ENCODE peak calls at places on chromosomes 5 and 9, in seven cellular contexts. One of them, this sample, is unnamed.

GRCh38 chr5:20145240-20145639 is 157.2 kb upstream of the CDH18 start:
- DNase-seq in iPS DF 19.7: no peak
- DNase-seq in A172: no peak
- DNase-seq in stimulated activated CD4-positive, alpha-beta T cell treated with anti-CD3 and anti-CD28 coated beads, Interleukin-1b, Interleukin-23, amount 100 ng/mL, for 1 hour: no peak
- DNase-seq in kidney tubule cell: no peak
- DNase-seq in endothelial cell: no peak
- DNase-seq in AG09309: no peak
- DNase-seq in this sample: peak; percentile 11

GRCh38 chr5:927172-928015 is 34.7 kb downstream of the TRIP13 start:
- DNase-seq in endothelial cell: no peak
- DNase-seq in iPS DF 19.7: no peak
- DNase-seq in stimulated activated CD4-positive, alpha-beta T cell treated with anti-CD3 and anti-CD28 coated beads, Interleukin-1b, Interleukin-23, amount 100 ng/mL, for 1 hour: no peak
- DNase-seq in A172: no peak
- DNase-seq in AG09309: no peak
- DNase-seq in kidney tubule cell: no peak
- DNase-seq in this sample: no peak

GRCh38 chr5:53369681-53370080 is 110.7 kb upstream of the FST start:
- DNase-seq in A172: no peak
- DNase-seq in AG09309: no peak
- DNase-seq in endothelial cell: no peak
- DNase-seq in iPS DF 19.7: no peak
- DNase-seq in kidney tubule cell: no peak
- DNase-seq in stimulated activated CD4-positive, alpha-beta T cell treated with anti-CD3 and anti-CD28 coated beads, Interleukin-1b, Interleukin-23, amount 100 ng/mL, for 1 hour: no peak
- DNase-seq in this sample: no peak

GRCh38 chr5:143842920-143843319 is 31.0 kb downstream of the HMHB1 start:
- DNase-seq in endothelial cell: no peak
- DNase-seq in stimulated activated CD4-positive, alpha-beta T cell treated with anti-CD3 and anti-CD28 coated beads, Interleukin-1b, Interleukin-23, amount 100 ng/mL, for 1 hour: no peak
- DNase-seq in A172: no peak
- DNase-seq in AG09309: no peak
- DNase-seq in iPS DF 19.7: no peak
- DNase-seq in kidney tubule cell: peak; percentile 81
- DNase-seq in this sample: peak; percentile 10

GRCh38 chr5:147835386-147835798 is 3.9 kb upstream of the SPINK1 start:
- DNase-seq in A172: peak; percentile 11
- DNase-seq in kidney tubule cell: peak; percentile 81
- DNase-seq in iPS DF 19.7: no peak
- DNase-seq in AG09309: no peak
- DNase-seq in endothelial cell: no peak
- DNase-seq in stimulated activated CD4-positive, alpha-beta T cell treated with anti-CD3 and anti-CD28 coated beads, Interleukin-1b, Interleukin-23, amount 100 ng/mL, for 1 hour: no peak
- DNase-seq in this sample: peak; percentile 18

GRCh38 chr9:115262477-115262876 is 144.5 kb upstream of the TNC start:
- DNase-seq in AG09309: peak; percentile 89
- DNase-seq in iPS DF 19.7: no peak
- DNase-seq in A172: peak; percentile 95
- DNase-seq in endothelial cell: no peak
- DNase-seq in stimulated activated CD4-positive, alpha-beta T cell treated with anti-CD3 and anti-CD28 coated beads, Interleukin-1b, Interleukin-23, amount 100 ng/mL, for 1 hour: no peak
- DNase-seq in kidney tubule cell: peak; percentile 99
- DNase-seq in this sample: peak; percentile 100

GRCh38 chr5:84168841-84169240 is 215.8 kb downstream of the EDIL3 start:
- DNase-seq in stimulated activated CD4-positive, alpha-beta T cell treated with anti-CD3 and anti-CD28 coated beads, Interleukin-1b, Interleukin-23, amount 100 ng/mL, for 1 hour: no peak
- DNase-seq in kidney tubule cell: no peak
- DNase-seq in endothelial cell: no peak
- DNase-seq in A172: no peak
- DNase-seq in iPS DF 19.7: no peak
- DNase-seq in AG09309: no peak
- DNase-seq in this sample: no peak

GRCh38 chr9:119689879-119690278 is 320.6 kb upstream of the BRINP1 start:
- DNase-seq in A172: no peak
- DNase-seq in iPS DF 19.7: no peak
- DNase-seq in AG09309: no peak
- DNase-seq in kidney tubule cell: no peak
- DNase-seq in stimulated activated CD4-positive, alpha-beta T cell treated with anti-CD3 and anti-CD28 coated beads, Interleukin-1b, Interleukin-23, amount 100 ng/mL, for 1 hour: no peak
- DNase-seq in endothelial cell: peak; percentile 53
- DNase-seq in this sample: peak; percentile 3

GRCh38 chr9:12463641-12464040 is 229.5 kb upstream of the TYRP1 start:
- DNase-seq in endothelial cell: no peak
- DNase-seq in stimulated activated CD4-positive, alpha-beta T cell treated with anti-CD3 and anti-CD28 coated beads, Interleukin-1b, Interleukin-23, amount 100 ng/mL, for 1 hour: no peak
- DNase-seq in kidney tubule cell: no peak
- DNase-seq in iPS DF 19.7: no peak
- DNase-seq in AG09309: no peak
- DNase-seq in A172: no peak
- DNase-seq in this sample: no peak

GRCh38 chr5:6251579-6252102 is 126.7 kb downstream of the MED10 start:
- DNase-seq in endothelial cell: no peak
- DNase-seq in A172: no peak
- DNase-seq in stimulated activated CD4-positive, alpha-beta T cell treated with anti-CD3 and anti-CD28 coated beads, Interleukin-1b, Interleukin-23, amount 100 ng/mL, for 1 hour: no peak
- DNase-seq in AG09309: no peak
- DNase-seq in kidney tubule cell: no peak
- DNase-seq in iPS DF 19.7: no peak
- DNase-seq in this sample: no peak

GRCh38 chr9:34665381-34666250 is 3.2 kb upstream of the CCL27 start:
- DNase-seq in A172: peak; percentile 89
- DNase-seq in stimulated activated CD4-positive, alpha-beta T cell treated with anti-CD3 and anti-CD28 coated beads, Interleukin-1b, Interleukin-23, amount 100 ng/mL, for 1 hour: peak; percentile 78
- DNase-seq in AG09309: peak; percentile 74
- DNase-seq in endothelial cell: peak; percentile 80
- DNase-seq in kidney tubule cell: peak; percentile 93
- DNase-seq in iPS DF 19.7: no peak
- DNase-seq in this sample: peak; percentile 89

GRCh38 chr9:83343366-83343765 is 194.8 kb downstream of the FRMD3 start:
- DNase-seq in iPS DF 19.7: no peak
- DNase-seq in A172: no peak
- DNase-seq in AG09309: no peak
- DNase-seq in endothelial cell: no peak
- DNase-seq in kidney tubule cell: no peak
- DNase-seq in stimulated activated CD4-positive, alpha-beta T cell treated with anti-CD3 and anti-CD28 coated beads, Interleukin-1b, Interleukin-23, amount 100 ng/mL, for 1 hour: no peak
- DNase-seq in this sample: no peak

GRCh38 chr9:72428329-72428728 is 63.3 kb upstream of the ZFAND5 start:
- DNase-seq in kidney tubule cell: no peak
- DNase-seq in AG09309: peak; percentile 89
- DNase-seq in endothelial cell: no peak
- DNase-seq in stimulated activated CD4-positive, alpha-beta T cell treated with anti-CD3 and anti-CD28 coated beads, Interleukin-1b, Interleukin-23, amount 100 ng/mL, for 1 hour: no peak
- DNase-seq in iPS DF 19.7: no peak
- DNase-seq in A172: peak; percentile 57
- DNase-seq in this sample: peak; percentile 16

GRCh38 chr5:77143998-77144836 is 57.1 kb upstream of the ZBED3 start:
- DNase-seq in endothelial cell: peak; percentile 73
- DNase-seq in AG09309: peak; percentile 41
- DNase-seq in iPS DF 19.7: peak; percentile 15
- DNase-seq in kidney tubule cell: peak; percentile 70
- DNase-seq in A172: peak; percentile 79
- DNase-seq in stimulated activated CD4-positive, alpha-beta T cell treated with anti-CD3 and anti-CD28 coated beads, Interleukin-1b, Interleukin-23, amount 100 ng/mL, for 1 hour: peak; percentile 9
- DNase-seq in this sample: peak; percentile 46

GRCh38 chr9:115594551-115594950 is 476.6 kb upstream of the TNC start:
- DNase-seq in AG09309: no peak
- DNase-seq in endothelial cell: no peak
- DNase-seq in kidney tubule cell: no peak
- DNase-seq in iPS DF 19.7: no peak
- DNase-seq in stimulated activated CD4-positive, alpha-beta T cell treated with anti-CD3 and anti-CD28 coated beads, Interleukin-1b, Interleukin-23, amount 100 ng/mL, for 1 hour: no peak
- DNase-seq in A172: no peak
- DNase-seq in this sample: no peak

GRCh38 chr5:178895615-178896571 is at the start of gene ZFP2:
- DNase-seq in iPS DF 19.7: peak; percentile 63
- DNase-seq in endothelial cell: peak; percentile 70
- DNase-seq in kidney tubule cell: peak; percentile 69
- DNase-seq in stimulated activated CD4-positive, alpha-beta T cell treated with anti-CD3 and anti-CD28 coated beads, Interleukin-1b, Interleukin-23, amount 100 ng/mL, for 1 hour: no peak
- DNase-seq in AG09309: no peak
- DNase-seq in A172: no peak
- DNase-seq in this sample: peak; percentile 59

GRCh38 chr5:69493235-69493925 is 790 bp downstream of the OCLN start:
- DNase-seq in A172: no peak
- DNase-seq in iPS DF 19.7: no peak
- DNase-seq in endothelial cell: peak; percentile 38
- DNase-seq in kidney tubule cell: peak; percentile 77
- DNase-seq in AG09309: no peak
- DNase-seq in stimulated activated CD4-positive, alpha-beta T cell treated with anti-CD3 and anti-CD28 coated beads, Interleukin-1b, Interleukin-23, amount 100 ng/mL, for 1 hour: no peak
- DNase-seq in this sample: peak; percentile 65

GRCh38 chr9:79694676-79695400 is 123.1 kb downstream of the TLE4 start:
- DNase-seq in AG09309: peak; percentile 64
- DNase-seq in iPS DF 19.7: peak; percentile 57
- DNase-seq in stimulated activated CD4-positive, alpha-beta T cell treated with anti-CD3 and anti-CD28 coated beads, Interleukin-1b, Interleukin-23, amount 100 ng/mL, for 1 hour: no peak
- DNase-seq in kidney tubule cell: peak; percentile 83
- DNase-seq in A172: peak; percentile 51
- DNase-seq in endothelial cell: no peak
- DNase-seq in this sample: no peak

GRCh38 chr9:128469070-128469469 is 13.3 kb downstream of the ODF2 start:
- DNase-seq in AG09309: no peak
- DNase-seq in kidney tubule cell: no peak
- DNase-seq in iPS DF 19.7: no peak
- DNase-seq in stimulated activated CD4-positive, alpha-beta T cell treated with anti-CD3 and anti-CD28 coated beads, Interleukin-1b, Interleukin-23, amount 100 ng/mL, for 1 hour: no peak
- DNase-seq in A172: no peak
- DNase-seq in endothelial cell: no peak
- DNase-seq in this sample: no peak

GRCh38 chr5:155402927-155403645 is 389.5 kb downstream of the KIF4B start:
- DNase-seq in kidney tubule cell: no peak
- DNase-seq in stimulated activated CD4-positive, alpha-beta T cell treated with anti-CD3 and anti-CD28 coated beads, Interleukin-1b, Interleukin-23, amount 100 ng/mL, for 1 hour: no peak
- DNase-seq in endothelial cell: no peak
- DNase-seq in AG09309: no peak
- DNase-seq in iPS DF 19.7: no peak
- DNase-seq in A172: no peak
- DNase-seq in this sample: peak; percentile 99

GRCh38 chr5:163260471-163260870 is 176.9 kb upstream of the CCNG1 start:
- DNase-seq in stimulated activated CD4-positive, alpha-beta T cell treated with anti-CD3 and anti-CD28 coated beads, Interleukin-1b, Interleukin-23, amount 100 ng/mL, for 1 hour: no peak
- DNase-seq in endothelial cell: no peak
- DNase-seq in iPS DF 19.7: no peak
- DNase-seq in kidney tubule cell: no peak
- DNase-seq in A172: no peak
- DNase-seq in AG09309: no peak
- DNase-seq in this sample: no peak

GRCh38 chr9:135307314-135307713 is 172.3 kb upstream of the PPP1R26 start:
- DNase-seq in iPS DF 19.7: no peak
- DNase-seq in A172: no peak
- DNase-seq in AG09309: no peak
- DNase-seq in kidney tubule cell: no peak
- DNase-seq in endothelial cell: no peak
- DNase-seq in stimulated activated CD4-positive, alpha-beta T cell treated with anti-CD3 and anti-CD28 coated beads, Interleukin-1b, Interleukin-23, amount 100 ng/mL, for 1 hour: no peak
- DNase-seq in this sample: no peak

GRCh38 chr9:124353811-124354274 is 61.4 kb downstream of the PSMB7 start:
- DNase-seq in AG09309: peak; percentile 29
- DNase-seq in A172: no peak
- DNase-seq in stimulated activated CD4-positive, alpha-beta T cell treated with anti-CD3 and anti-CD28 coated beads, Interleukin-1b, Interleukin-23, amount 100 ng/mL, for 1 hour: no peak
- DNase-seq in iPS DF 19.7: no peak
- DNase-seq in endothelial cell: no peak
- DNase-seq in kidney tubule cell: peak; percentile 80
- DNase-seq in this sample: no peak

GRCh38 chr5:110478899-110479298 is 247.6 kb downstream of the TMEM232 start:
- DNase-seq in iPS DF 19.7: no peak
- DNase-seq in kidney tubule cell: peak; percentile 86
- DNase-seq in endothelial cell: no peak
- DNase-seq in AG09309: peak; percentile 91
- DNase-seq in A172: peak; percentile 94
- DNase-seq in stimulated activated CD4-positive, alpha-beta T cell treated with anti-CD3 and anti-CD28 coated beads, Interleukin-1b, Interleukin-23, amount 100 ng/mL, for 1 hour: no peak
- DNase-seq in this sample: peak; percentile 61

This sample was measured in mammary epithelial cell.